ENCODE peak calls at places on chromosome 12, in nine cellular contexts. R, Q, W, J, X, L, Z, I and K are unnamed samples.

GRCh38 chr12:111426341-111427185 is 20.8 kb downstream of the SH2B3 start:
- DNase-seq in R (no peak), Q (no peak), W (no peak), J (no peak), X (no peak), L (no peak), Z (no peak), I (no peak), K (peak)

GRCh38 chr12:57611116-57611809 is at the start of gene ARHGEF25:
- DNase-seq in R (peak), Q (peak), W (peak), J (peak), X (peak), L (no peak), Z (peak), I (peak), K (peak)

GRCh38 chr12:92561543-92561899 is 141.3 kb upstream of the PLEKHG7 start:
- DNase-seq in R (peak), Q (peak), W (peak), J (peak), X (no peak), L (no peak), Z (peak), I (no peak), K (no peak)

GRCh38 chr12:127149226-127149964 is 1117.6 kb upstream of the TMEM132C start:
- DNase-seq in R (peak), Q (no peak), W (peak), J (no peak), X (no peak), L (no peak), Z (no peak), I (no peak), K (no peak)

GRCh38 chr12:65960820-65961691 is 136.8 kb downstream of the HMGA2 start:
- DNase-seq in R (no peak), Q (no peak), W (no peak), J (no peak), X (no peak), L (no peak), Z (no peak), I (peak), K (no peak)

GRCh38 chr12:2347137-2347843 is 294.5 kb downstream of the CACNA1C start:
- DNase-seq in R (no peak), Q (no peak), W (no peak), J (peak), X (no peak), L (no peak), Z (no peak), I (no peak), K (no peak)

GRCh38 chr12:66678640-66679268 is at the start of gene GRIP1:
- DNase-seq in R (no peak), Q (no peak), W (no peak), J (no peak), X (no peak), L (no peak), Z (no peak), I (no peak), K (no peak)

GRCh38 chr12:101566318-101566717 is 28.5 kb upstream of the MYBPC1 start:
- DNase-seq in R (no peak), Q (no peak), W (no peak), J (no peak), X (no peak), L (no peak), Z (no peak), I (no peak), K (no peak)

GRCh38 chr12:78951746-78952532 is 87.4 kb downstream of the SYT1 start:
- DNase-seq in R (no peak), Q (no peak), W (peak), J (no peak), X (no peak), L (no peak), Z (no peak), I (no peak), K (no peak)

GRCh38 chr12:108338915-108339657 is at the start of gene CMKLR1:
- DNase-seq in R (no peak), Q (peak), W (no peak), J (peak), X (peak), L (peak), Z (no peak), I (no peak), K (no peak)

GRCh38 chr12:4939418-4940023 is 29.8 kb downstream of the KCNA1 start:
- DNase-seq in R (no peak), Q (no peak), W (peak), J (no peak), X (no peak), L (no peak), Z (no peak), I (no peak), K (no peak)

GRCh38 chr12:90037740-90038139 is 329.1 kb upstream of the ATP2B1 start:
- DNase-seq in R (no peak), Q (no peak), W (peak), J (no peak), X (no peak), L (no peak), Z (no peak), I (no peak), K (no peak)

GRCh38 chr12:67358686-67359374 is 89.7 kb downstream of the CAND1 start:
- DNase-seq in R (peak), Q (no peak), W (peak), J (no peak), X (no peak), L (no peak), Z (no peak), I (no peak), K (no peak)

GRCh38 chr12:132153501-132154340 is 9.5 kb downstream of the NOC4L start:
- DNase-seq in R (peak), Q (peak), W (peak), J (peak), X (peak), L (peak), Z (peak), I (peak), K (peak)

GRCh38 chr12:1217191-1217949 is 226.3 kb downstream of the ERC1 start:
- DNase-seq in R (peak), Q (no peak), W (peak), J (no peak), X (no peak), L (no peak), Z (no peak), I (no peak), K (no peak)

GRCh38 chr12:106205208-106206069 is 42.4 kb downstream of the CKAP4 start:
- DNase-seq in R (peak), Q (no peak), W (no peak), J (no peak), X (no peak), L (no peak), Z (no peak), I (no peak), K (no peak)

GRCh38 chr12:116180448-116180847 is 97.0 kb downstream of the MED13L start:
- DNase-seq in R (no peak), Q (no peak), W (no peak), J (no peak), X (no peak), L (no peak), Z (no peak), I (no peak), K (no peak)

GRCh38 chr12:94091624-94092023 is 56.8 kb upstream of the PLXNC1 start:
- DNase-seq in R (no peak), Q (no peak), W (peak), J (no peak), X (no peak), L (no peak), Z (no peak), I (no peak), K (no peak)

GRCh38 chr12:106098691-106099200 is 40.0 kb downstream of the NUAK1 start:
- DNase-seq in R (no peak), Q (no peak), W (no peak), J (no peak), X (no peak), L (no peak), Z (no peak), I (no peak), K (no peak)

GRCh38 chr12:77686760-77687159 is 143.9 kb upstream of the NAV3 start:
- DNase-seq in R (peak), Q (no peak), W (peak), J (no peak), X (no peak), L (no peak), Z (no peak), I (no peak), K (no peak)

GRCh38 chr12:8030189-8030588 is 2.3 kb upstream of the FOXJ2 start:
- DNase-seq in R (no peak), Q (no peak), W (no peak), J (no peak), X (no peak), L (no peak), Z (no peak), I (no peak), K (no peak)

DNA sequence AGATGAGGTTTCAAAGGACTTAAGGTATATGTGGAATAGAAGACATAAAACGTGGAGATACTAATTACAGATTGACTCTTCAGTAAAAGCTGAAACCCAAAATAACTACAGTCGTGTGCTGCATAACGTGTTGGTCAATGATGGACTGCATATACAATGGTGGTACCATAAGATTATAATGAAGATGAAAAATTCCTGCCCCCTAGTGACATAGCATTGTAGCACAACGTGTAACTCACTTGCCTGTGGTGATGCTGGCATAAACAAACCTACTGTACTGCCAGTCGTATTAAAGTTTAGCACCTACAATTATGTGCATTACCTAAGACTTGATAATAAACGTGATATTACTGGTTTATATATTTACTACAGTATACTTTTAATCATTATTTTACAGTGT is 150.3 kb downstream of the LRRK2 start:
- DNase-seq in R (peak), Q (no peak), W (peak), J (no peak), X (no peak), L (no peak), Z (no peak), I (no peak), K (no peak)
- TF ChIP-seq CTCF in R (peak), Q (no peak), W (peak), J (no peak), X (peak), L (peak), Z (no peak), I (peak), K (peak)

GRCh38 chr12:20439634-20440033 is 71.3 kb downstream of the PDE3A start:
- DNase-seq in R (no peak), Q (no peak), W (no peak), J (no peak), X (no peak), L (no peak), Z (no peak), I (no peak), K (no peak)

GRCh38 chr12:20438307-20438779 is 70.0 kb downstream of the PDE3A start:
- DNase-seq in R (peak), Q (no peak), W (peak), J (no peak), X (no peak), L (no peak), Z (no peak), I (no peak), K (no peak)

GRCh38 chr12:20443216-20443615 is 74.9 kb downstream of the PDE3A start:
- DNase-seq in R (no peak), Q (no peak), W (no peak), J (no peak), X (no peak), L (no peak), Z (no peak), I (no peak), K (no peak)

GRCh38 chr12:20442322-20442721 is 74.0 kb downstream of the PDE3A start:
- DNase-seq in R (no peak), Q (no peak), W (no peak), J (no peak), X (no peak), L (no peak), Z (no peak), I (no peak), K (no peak)

DNA sequence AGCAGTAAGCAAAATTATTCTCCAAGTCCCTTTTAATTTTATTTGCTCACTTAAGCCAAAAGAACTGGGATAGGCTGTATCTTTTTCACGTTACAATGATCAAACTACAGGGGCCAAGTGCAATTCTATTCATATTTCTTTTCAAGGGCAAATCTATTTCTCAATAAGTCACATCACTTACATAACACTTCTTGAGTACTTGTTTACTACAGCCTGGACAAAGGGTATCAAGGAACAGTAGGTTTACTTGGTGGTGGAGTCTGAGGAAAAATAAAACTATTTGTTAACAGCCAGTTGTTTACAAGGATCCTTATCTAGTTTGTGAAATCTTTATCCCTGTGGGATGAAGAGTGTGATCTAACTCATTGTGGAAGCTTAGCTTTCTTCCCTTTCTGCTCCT is 72.1 kb downstream of the PDE3A start:
- DNase-seq in R (no peak), Q (no peak), W (no peak), J (no peak), X (no peak), L (no peak), Z (no peak), I (no peak), K (no peak)
- TF ChIP-seq CTCF in R (no peak), Q (no peak), W (no peak), J (no peak), X (no peak), L (no peak), Z (no peak), I (no peak), K (no peak)

GRCh38 chr12:44968960-44969359 is 81.9 kb downstream of the DBX2 start:
- DNase-seq in R (no peak), Q (no peak), W (no peak), J (no peak), X (no peak), L (no peak), Z (no peak), I (no peak), K (no peak)

GRCh38 chr12:44976246-44976645 is 74.7 kb downstream of the DBX2 start:
- DNase-seq in R (no peak), Q (no peak), W (peak), J (no peak), X (no peak), L (no peak), Z (no peak), I (no peak), K (no peak)

DNA sequence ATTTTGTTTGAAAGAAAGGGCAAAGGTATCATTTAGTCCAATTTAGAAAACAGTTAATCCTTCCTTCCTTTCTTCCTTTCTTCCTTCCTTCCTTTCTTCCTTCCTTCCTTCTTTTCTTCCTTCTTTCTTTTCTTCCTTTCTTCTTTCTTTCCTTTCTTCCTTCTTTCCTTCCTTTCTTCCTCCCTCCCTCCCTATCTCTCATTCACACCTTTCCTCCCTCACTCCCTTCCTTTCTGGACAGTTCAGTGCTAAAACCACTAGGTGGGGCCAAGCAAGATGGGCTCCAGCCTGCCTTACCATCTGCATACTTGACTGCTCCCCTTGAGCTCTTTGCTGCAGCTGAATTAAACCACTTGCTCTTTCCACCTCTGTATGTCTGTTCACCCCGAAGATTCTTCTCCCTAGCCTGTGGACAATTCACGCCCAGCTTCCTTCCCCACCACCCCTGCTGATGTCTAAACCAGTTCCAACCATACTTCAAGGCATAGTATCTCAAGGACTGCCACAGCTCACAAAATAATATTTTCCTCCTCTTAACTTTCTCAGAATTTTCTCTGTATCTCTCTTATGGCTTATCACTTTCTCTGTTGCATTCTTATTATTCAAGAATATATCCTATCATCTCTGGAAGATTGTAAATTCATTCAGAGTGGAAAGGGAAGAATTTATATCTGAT is 78.0 kb downstream of the DBX2 start:
- DNase-seq in R (peak), Q (no peak), W (peak), J (no peak), X (peak), L (no peak), Z (no peak), I (peak), K (no peak)
- TF ChIP-seq CTCF in R (peak), Q (no peak), W (peak), J (no peak), X (peak), L (peak), Z (no peak), I (peak), K (peak)

GRCh38 chr12:120625557-120626419 is 14.6 kb upstream of the CABP1 start:
- DNase-seq in R (no peak), Q (no peak), W (no peak), J (no peak), X (peak), L (peak), Z (no peak), I (no peak), K (no peak)
- TF ChIP-seq CTCF in R (peak), Q (no peak), W (no peak), J (no peak), X (peak), L (no peak), Z (no peak), I (peak), K (peak)